ENCODE peak calls at places on chromosomes 11 and 22, in ten cellular contexts. D is CD8-positive, alpha-beta memory T cell; Z is kidney; K is CD8-positive, alpha-beta T cell; C is stomach; T is brain microvascular endothelial cell; B is choroid plexus epithelial cell; R is foreskin fibroblast; L is AG04449; V is SK-N-SH. S is an unnamed sample.

GRCh38 chr22:43110927-43111623 is 525 bp downstream of the BIK start:
- DNase-seq in D (peak; percentile 24), Z (no peak), K (peak; percentile 13), C (peak; percentile 76), T (no peak), B (no peak), R (no peak), L (no peak), V (peak; percentile 46), S (no peak)

GRCh38 chr11:28808771-28809170 is 700.6 kb downstream of the METTL15 start:
- DNase-seq in D (no peak), Z (no peak), K (no peak), C (no peak), T (no peak), B (no peak), R (no peak), L (no peak), V (no peak), S (peak; percentile 97)

GRCh38 chr22:41367680-41368542 is 13.8 kb upstream of the TEF start:
- DNase-seq in D (no peak), Z (peak; percentile 78), K (no peak), C (peak; percentile 49), T (no peak), B (peak; percentile 68), R (no peak), L (no peak), V (no peak), S (peak; percentile 13)

GRCh38 chr11:28049338-28050216 is 58.4 kb downstream of the KIF18A start:
- DNase-seq in D (no peak), Z (no peak), K (no peak), C (no peak), T (peak; percentile 4), B (peak; percentile 22), R (peak; percentile 24), L (no peak), V (no peak), S (peak; percentile 38)

GRCh38 chr22:49183826-49184216 is 643.9 kb downstream of the BRD1 start:
- DNase-seq in D (no peak), Z (peak; percentile 44), K (no peak), C (no peak), T (no peak), B (no peak), R (no peak), L (no peak), V (no peak), S (no peak)

GRCh38 chr11:75536786-75537629 is 11.3 kb upstream of the GDPD5 start:
- DNase-seq in D (peak; percentile 21), Z (no peak), K (no peak), C (no peak), T (no peak), B (no peak), R (no peak), L (no peak), V (no peak), S (peak; percentile 88)

GRCh38 chr11:82823635-82824614 is 76.3 kb downstream of the PRCP start:
- DNase-seq in D (no peak), Z (no peak), K (no peak), C (no peak), T (no peak), B (no peak), R (no peak), L (no peak), V (no peak), S (no peak)

GRCh38 chr22:33023119-33023827 is 34.9 kb downstream of the SYN3 start:
- DNase-seq in D (no peak), Z (no peak), K (no peak), C (no peak), T (no peak), B (no peak), R (no peak), L (no peak), V (no peak), S (no peak)

GRCh38 chr11:69984457-69985261 is 93.5 kb upstream of the ANO1 start:
- DNase-seq in D (no peak), Z (peak; percentile 63), K (no peak), C (no peak), T (no peak), B (no peak), R (no peak), L (no peak), V (no peak), S (no peak)

GRCh38 chr11:69983897-69984438 is 94.1 kb upstream of the ANO1 start:
- DNase-seq in D (no peak), Z (peak; percentile 12), K (no peak), C (no peak), T (no peak), B (no peak), R (no peak), L (no peak), V (no peak), S (no peak)

GRCh38 chr11:69985331-69985653 is 92.8 kb upstream of the ANO1 start:
- DNase-seq in D (no peak), Z (no peak), K (no peak), C (no peak), T (no peak), B (no peak), R (no peak), L (no peak), V (peak; percentile 45), S (no peak)

GRCh38 chr11:69985654-69986420 is 92.3 kb upstream of the ANO1 start:
- DNase-seq in D (no peak), Z (peak; percentile 81), K (no peak), C (no peak), T (no peak), B (no peak), R (no peak), L (no peak), V (peak; percentile 68), S (no peak)

DNA sequence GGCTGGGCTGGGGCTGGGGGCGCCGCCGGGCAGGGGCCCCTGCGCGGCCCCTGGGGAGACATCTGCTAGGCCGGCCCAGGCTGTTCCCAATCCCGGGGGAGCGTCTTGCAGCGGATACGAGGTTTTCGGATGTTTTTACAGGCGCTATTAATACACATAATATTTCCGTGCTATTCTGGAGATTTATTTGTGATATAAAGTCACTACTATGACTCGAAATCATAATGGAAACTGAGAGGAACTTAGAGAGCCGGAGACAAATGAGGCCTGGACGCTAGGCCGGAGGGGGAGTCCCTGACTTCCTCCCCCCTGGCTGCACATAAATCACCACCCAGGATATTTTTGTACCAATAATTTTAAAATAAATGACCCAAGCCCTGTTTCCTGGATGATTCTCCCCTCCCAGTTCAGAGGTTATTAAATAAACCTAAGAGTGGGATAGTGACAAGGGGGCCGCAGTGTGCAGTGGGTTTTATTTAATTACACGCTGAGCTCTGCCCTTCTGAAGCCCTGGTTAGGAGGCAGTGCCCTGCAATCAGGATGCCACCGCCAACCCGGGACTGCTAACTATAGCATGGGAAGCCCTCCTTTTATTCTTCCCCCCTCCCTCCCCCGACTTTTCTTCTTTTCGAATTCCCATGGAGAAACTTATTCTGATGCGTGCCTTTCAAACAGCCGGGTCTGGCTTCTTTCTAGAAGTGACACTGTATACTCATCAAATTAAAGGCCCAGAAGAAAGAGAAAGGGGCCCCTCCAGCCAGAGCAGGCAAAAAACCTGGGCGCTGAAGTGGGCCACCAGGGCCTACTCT is 91.5 kb upstream of the ANO1 start:
- DNase-seq in D (no peak), Z (peak; percentile 35), K (no peak), C (no peak), T (no peak), B (no peak), R (no peak), L (no peak), V (no peak), S (no peak)
- H3K4me3 ChIP-seq in D (no peak overlapping the region), Z (no peak overlapping the region), K (no peak overlapping the region), C (peak overlapping the region; percentile 44), T (no peak overlapping the region), B (no peak overlapping the region), R (no peak overlapping the region), L (no peak overlapping the region), V (no peak overlapping the region), S (no peak overlapping the region)

GRCh38 chr11:47233989-47234668 is 14.5 kb downstream of the ACP2 start:
- DNase-seq in D (no peak), Z (no peak), K (no peak), C (no peak), T (peak; percentile 81), B (peak; percentile 76), R (peak; percentile 40), L (no peak), V (peak; percentile 31), S (peak; percentile 72)
- H3K4me3 ChIP-seq in D (peak overlapping the region; percentile 28), Z (no peak overlapping the region), K (peak overlapping the region; percentile 50), C (peak overlapping the region; percentile 42), T (peak overlapping the region; percentile 30), B (peak overlapping the region; percentile 28), R (no peak overlapping the region), L (no peak overlapping the region), V (no peak overlapping the region), S (no peak overlapping the region)

GRCh38 chr22:37245740-37246139 is 1.7 kb upstream of the RAC2 start:
- DNase-seq in D (no peak), Z (no peak), K (no peak), C (no peak), T (no peak), B (peak; percentile 60), R (no peak), L (no peak), V (no peak), S (no peak)

GRCh38 chr22:37242395-37242918 is 1.6 kb downstream of the RAC2 start:
- DNase-seq in D (peak; percentile 80), Z (peak; percentile 87), K (peak; percentile 67), C (peak; percentile 74), T (peak; percentile 38), B (no peak), R (no peak), L (no peak), V (peak; percentile 60), S (peak; percentile 67)

GRCh38 chr22:37243402-37244113 is 511 bp downstream of the RAC2 start:
- DNase-seq in D (no peak), Z (peak; percentile 38), K (no peak), C (no peak), T (no peak), B (no peak), R (no peak), L (no peak), V (peak; percentile 25), S (no peak)

GRCh38 chr22:37244114-37244921 is at the start of gene RAC2:
- DNase-seq in D (peak; percentile 83), Z (peak; percentile 92), K (peak; percentile 71), C (peak; percentile 78), T (peak; percentile 36), B (peak; percentile 91), R (no peak), L (no peak), V (peak; percentile 57), S (peak; percentile 70)

GRCh38 chr22:37244922-37245722 is 1.1 kb upstream of the RAC2 start:
- DNase-seq in D (no peak), Z (peak; percentile 60), K (no peak), C (no peak), T (no peak), B (no peak), R (no peak), L (no peak), V (no peak), S (no peak)
- H3K4me3 ChIP-seq in D (peak overlapping the region; percentile 100), Z (no peak overlapping the region), K (peak overlapping the region; percentile 1), C (no peak overlapping the region), T (no peak overlapping the region), B (no peak overlapping the region), R (no peak overlapping the region), L (no peak overlapping the region), V (no peak overlapping the region), S (no peak overlapping the region)

GRCh38 chr22:29480262-29480511 is 169 bp downstream of the NEFH start:
- DNase-seq in D (no peak), Z (no peak), K (no peak), C (no peak), T (no peak), B (no peak), R (no peak), L (no peak), V (no peak), S (no peak)

GRCh38 chr22:29480512-29481264 is 670 bp downstream of the NEFH start:
- DNase-seq in D (peak; percentile 12), Z (no peak), K (no peak), C (no peak), T (no peak), B (peak; percentile 71), R (peak; percentile 69), L (no peak), V (peak; percentile 96), S (peak; percentile 14)

GRCh38 chr22:29482726-29483125 is 2.7 kb downstream of the NEFH start:
- DNase-seq in D (no peak), Z (no peak), K (no peak), C (no peak), T (no peak), B (no peak), R (no peak), L (no peak), V (no peak), S (no peak)

GRCh38 chr22:29482253-29482652 is 2.2 kb downstream of the NEFH start:
- DNase-seq in D (no peak), Z (no peak), K (no peak), C (no peak), T (no peak), B (no peak), R (no peak), L (no peak), V (no peak), S (no peak)

GRCh38 chr22:29481265-29482000 is 1.4 kb downstream of the NEFH start:
- DNase-seq in D (no peak), Z (no peak), K (no peak), C (no peak), T (no peak), B (no peak), R (peak; percentile 23), L (no peak), V (no peak), S (no peak)
- H3K4me3 ChIP-seq in D (no peak overlapping the region), Z (no peak overlapping the region), K (no peak overlapping the region), C (peak overlapping the region; percentile 37), T (peak overlapping the region; percentile 38), B (peak overlapping the region; percentile 42), R (peak overlapping the region; percentile 5), L (peak overlapping the region; percentile 49), V (peak overlapping the region; percentile 35), S (peak overlapping the region; percentile 9)

S was measured in bronchial epithelial cell.